ENCODE peak calls at places on chromosomes 11 and 22, in ten cellular contexts. R is dermis blood vessel endothelial cell; L is NCI-H345; O is NCI-H1092 treated with DMSO at 0.1 percent for 48 hours; J is SIG-M5; F is lower leg skin; P is brain microvascular endothelial cell; E is caudate nucleus; Z is stimulated activated CD4-positive, alpha-beta T cell treated with anti-CD3 and anti-CD28 coated beads, TNF-alpha, amount 100 ng/mL, for 24 hours; A is AG10803. V is an unnamed sample.

GRCh38 chr11:70226967-70227366 is 23.9 kb downstream of the FADD start:
- DNase-seq in R (peak; percentile 45), L (no peak), O (no peak), J (no peak), F (no peak), P (no peak), E (no peak), Z (no peak), A (no peak), V (no peak)

GRCh38 chr11:57798905-57799559 is 37.4 kb downstream of the CTNND1 start:
- DNase-seq in R (peak; percentile 71), L (no peak), O (no peak), J (no peak), F (peak; percentile 84), P (no peak), E (no peak), Z (no peak), A (peak; percentile 91), V (no peak)

GRCh38 chr11:62504158-62504973 is 42.2 kb downstream of the AHNAK start:
- DNase-seq in R (no peak), L (no peak), O (no peak), J (no peak), F (no peak), P (no peak), E (no peak), Z (no peak), A (no peak), V (no peak)

GRCh38 chr22:46547883-46548244 is 10.4 kb upstream of the CELSR1 start:
- DNase-seq in R (peak; percentile 89), L (no peak), O (no peak), J (no peak), F (peak; percentile 94), P (peak; percentile 81), E (no peak), Z (no peak), A (peak; percentile 90), V (peak; percentile 37)

GRCh38 chr11:60972182-60973030 is 926 bp downstream of the CD6 start:
- DNase-seq in R (no peak), L (no peak), O (no peak), J (no peak), F (no peak), P (no peak), E (no peak), Z (no peak), A (no peak), V (no peak)

GRCh38 chr22:39800790-39801540 is 92.6 kb downstream of the ENTHD1 start:
- DNase-seq in R (no peak), L (peak; percentile 68), O (peak; percentile 72), J (no peak), F (no peak), P (no peak), E (no peak), Z (no peak), A (no peak), V (no peak)

GRCh38 chr11:75320643-75321042 is 30.8 kb downstream of the ARRB1 start:
- DNase-seq in R (no peak), L (no peak), O (no peak), J (no peak), F (no peak), P (no peak), E (no peak), Z (no peak), A (no peak), V (no peak)

GRCh38 chr11:112025682-112026081 is 474 bp downstream of the DLAT start:
- DNase-seq in R (peak; percentile 29), L (peak; percentile 33), O (peak; percentile 23), J (no peak), F (no peak), P (no peak), E (no peak), Z (no peak), A (peak; percentile 17), V (no peak)

GRCh38 chr11:113675003-113675471 is 31.1 kb downstream of the TMPRSS5 start:
- DNase-seq in R (no peak), L (no peak), O (no peak), J (no peak), F (no peak), P (peak; percentile 93), E (no peak), Z (no peak), A (peak; percentile 91), V (no peak)

GRCh38 chr22:35334010-35334409 is 34.3 kb downstream of the TOM1 start:
- DNase-seq in R (no peak), L (no peak), O (no peak), J (no peak), F (no peak), P (no peak), E (no peak), Z (no peak), A (no peak), V (no peak)

GRCh38 chr11:61541568-61541967 is 33.0 kb downstream of the LRRC10B start:
- DNase-seq in R (no peak), L (no peak), O (peak; percentile 51), J (no peak), F (no peak), P (no peak), E (no peak), Z (no peak), A (peak; percentile 38), V (no peak)

GRCh38 chr11:112086422-112087191 is at the start of the genes SDHD and TIMM8B:
- DNase-seq in R (peak; percentile 99), L (peak; percentile 97), O (peak; percentile 99), J (peak; percentile 61), F (peak; percentile 99), P (peak; percentile 95), E (peak; percentile 92), Z (peak; percentile 96), A (peak; percentile 96), V (peak; percentile 97)

GRCh38 chr11:84384637-84385227 is 1098.6 kb upstream of the CCDC90B start:
- DNase-seq in R (peak; percentile 33), L (peak; percentile 25), O (peak; percentile 57), J (no peak), F (no peak), P (peak; percentile 69), E (peak; percentile 4), Z (no peak), A (peak; percentile 55), V (no peak)

GRCh38 chr11:35944503-35945136 is 758 bp downstream of the LDLRAD3 start:
- DNase-seq in R (peak; percentile 31), L (no peak), O (no peak), J (no peak), F (no peak), P (peak; percentile 7), E (peak; percentile 38), Z (no peak), A (peak; percentile 25), V (no peak)

GRCh38 chr11:45079075-45079444 is 67.4 kb upstream of the PRDM11 start:
- DNase-seq in R (no peak), L (no peak), O (no peak), J (no peak), F (no peak), P (no peak), E (no peak), Z (no peak), A (no peak), V (no peak)

GRCh38 chr22:30344447-30345200 is 12.1 kb downstream of the SF3A1 start:
- DNase-seq in R (no peak), L (no peak), O (no peak), J (no peak), F (no peak), P (no peak), E (no peak), Z (no peak), A (no peak), V (no peak)

GRCh38 chr11:113488931-113489351 is 13.7 kb upstream of the DRD2 start:
- DNase-seq in R (no peak), L (peak; percentile 16), O (peak; percentile 5), J (no peak), F (no peak), P (no peak), E (no peak), Z (no peak), A (no peak), V (no peak)

GRCh38 chr11:134025086-134025437 is 43.8 kb upstream of the JAM3 start:
- DNase-seq in R (no peak), L (no peak), O (no peak), J (no peak), F (no peak), P (no peak), E (peak; percentile 49), Z (no peak), A (no peak), V (no peak)

GRCh38 chr22:39090426-39091064 is 6.5 kb upstream of the APOBEC3H start:
- DNase-seq in R (no peak), L (no peak), O (no peak), J (no peak), F (no peak), P (no peak), E (no peak), Z (peak; percentile 58), A (no peak), V (no peak)

GRCh38 chr11:1830119-1830499 is 4.7 kb upstream of the SYT8 start:
- DNase-seq in R (no peak), L (no peak), O (no peak), J (no peak), F (no peak), P (no peak), E (no peak), Z (no peak), A (no peak), V (no peak)

GRCh38 chr22:24208012-24208749 is 26.9 kb downstream of the SUSD2 start:
- DNase-seq in R (peak; percentile 97), L (no peak), O (no peak), J (peak; percentile 61), F (peak; percentile 84), P (peak; percentile 94), E (no peak), Z (no peak), A (peak; percentile 97), V (no peak)

GRCh38 chr22:24230911-24231656 is 13.8 kb downstream of the GGT5 start:
- DNase-seq in R (peak; percentile 32), L (peak; percentile 3), O (peak; percentile 14), J (no peak), F (no peak), P (no peak), E (no peak), Z (peak; percentile 22), A (no peak), V (no peak)